ENCODE peak calls at places on chromosomes 6 and 20, in six cellular contexts. One of them, this sample, is unnamed.

GRCh38 chr20:64188071-64188470 is 23.8 kb downstream of the MYT1 start:
- DNase-seq in small intestine: no peak
- DNase-seq in epithelial cell of esophagus: no peak
- DNase-seq in PC-9: no peak
- DNase-seq in HEK293T: no peak
- DNase-seq in NCI-H1417: no peak
- DNase-seq in this sample: no peak

GRCh38 chr20:24995741-24996448 is 3.3 kb upstream of the APMAP start:
- DNase-seq in small intestine: no peak
- DNase-seq in epithelial cell of esophagus: peak
- DNase-seq in PC-9: no peak
- DNase-seq in HEK293T: no peak
- DNase-seq in NCI-H1417: peak
- DNase-seq in this sample: no peak

GRCh38 chr20:45343867-45344721 is 4.1 kb downstream of the SDC4 start:
- DNase-seq in small intestine: peak
- DNase-seq in epithelial cell of esophagus: peak
- DNase-seq in PC-9: peak
- DNase-seq in HEK293T: no peak
- DNase-seq in NCI-H1417: no peak
- DNase-seq in this sample: peak

GRCh38 chr6:8589941-8590676 is 154.8 kb upstream of the SLC35B3 start:
- DNase-seq in small intestine: no peak
- DNase-seq in epithelial cell of esophagus: no peak
- DNase-seq in PC-9: no peak
- DNase-seq in HEK293T: peak
- DNase-seq in NCI-H1417: no peak
- DNase-seq in this sample: no peak

GRCh38 chr6:88492824-88493223 is 326.7 kb upstream of the CNR1 start:
- DNase-seq in small intestine: no peak
- DNase-seq in epithelial cell of esophagus: peak
- DNase-seq in PC-9: no peak
- DNase-seq in HEK293T: peak
- DNase-seq in NCI-H1417: no peak
- DNase-seq in this sample: peak

GRCh38 chr6:67683960-67684359 is 951.1 kb upstream of the ADGRB3 start:
- DNase-seq in small intestine: no peak
- DNase-seq in epithelial cell of esophagus: peak
- DNase-seq in PC-9: no peak
- DNase-seq in HEK293T: no peak
- DNase-seq in NCI-H1417: no peak
- DNase-seq in this sample: no peak

GRCh38 chr20:31570021-31570463 is 35.0 kb upstream of the ID1 start:
- DNase-seq in small intestine: peak
- DNase-seq in epithelial cell of esophagus: no peak
- DNase-seq in PC-9: no peak
- DNase-seq in HEK293T: no peak
- DNase-seq in NCI-H1417: no peak
- DNase-seq in this sample: no peak

GRCh38 chr6:150641398-150642139 is 41.9 kb downstream of the PLEKHG1 start:
- DNase-seq in small intestine: peak
- DNase-seq in epithelial cell of esophagus: no peak
- DNase-seq in PC-9: no peak
- DNase-seq in HEK293T: no peak
- DNase-seq in NCI-H1417: no peak
- DNase-seq in this sample: no peak

This sample was measured in cardiac muscle cell.